ENCODE peak calls at places on chromosomes 6 and 20, in six cellular contexts. U is mammary epithelial cell, D is lower lobe of right lung, B is endothelial cell, H is RWPE1, G is foreskin fibroblast. V is an unnamed sample.

GRCh38 chr20:34703573-34704176 is 469 bp upstream of the TP53INP2 start:
- DNase-seq in H (no peak), G (no peak), B (peak), U (peak), D (peak), V (no peak)

GRCh38 chr6:140909156-140909555 is 1223.6 kb upstream of the GJE1 start:
- DNase-seq in B (no peak), D (no peak), G (peak), H (no peak), U (peak), V (no peak)

GRCh38 chr20:57451759-57452661 is 60.8 kb downstream of the RBM38 start:
- DNase-seq in D (no peak), U (no peak), B (no peak), G (no peak), H (no peak), V (no peak)

GRCh38 chr20:57244627-57245214 is 21.7 kb downstream of the BMP7 start:
- DNase-seq in G (no peak), B (no peak), D (no peak), H (no peak), U (no peak), V (no peak)

GRCh38 chr6:137571854-137572253 is 77.7 kb upstream of the OLIG3 start:
- DNase-seq in D (no peak), H (peak), U (peak), B (peak), G (no peak), V (peak)

GRCh38 chr20:47922280-47922675 is 137.0 kb upstream of the SULF2 start:
- DNase-seq in G (no peak), B (no peak), U (peak), H (peak), D (no peak), V (no peak)

GRCh38 chr6:138944412-138944811 is 43.6 kb downstream of the REPS1 start:
- DNase-seq in G (peak), B (no peak), U (peak), D (no peak), H (peak), V (no peak)

GRCh38 chr6:170056329-170056728 is 234.5 kb downstream of the DLL1 start:
- DNase-seq in B (no peak), H (no peak), G (no peak), U (no peak), D (no peak), V (no peak)

GRCh38 chr20:62925420-62926228 is 681 bp downstream of the DIDO1 start:
- DNase-seq in G (no peak), D (no peak), U (peak), B (no peak), H (no peak), V (peak)

GRCh38 chr6:39426057-39426592 is 103.6 kb upstream of the KCNK16 start:
- DNase-seq in B (no peak), U (peak), G (peak), H (peak), D (no peak), V (no peak)

GRCh38 chr20:58706975-58707681 is 14.5 kb downstream of the NPEPL1 start:
- DNase-seq in D (no peak), B (no peak), U (no peak), G (no peak), H (no peak), V (no peak)

GRCh38 chr6:35014786-35015185 is 125.7 kb downstream of the ANKS1A start:
- DNase-seq in G (peak), D (no peak), U (peak), B (no peak), H (peak), V (no peak)

GRCh38 chr6:109053285-109053684 is 41.4 kb downstream of the SESN1 start:
- DNase-seq in D (no peak), U (no peak), G (no peak), B (no peak), H (no peak), V (no peak)

GRCh38 chr6:4274382-4275082 is 139.2 kb upstream of the ECI2 start:
- DNase-seq in H (no peak), U (no peak), B (no peak), G (no peak), D (no peak), V (no peak)

GRCh38 chr20:62349537-62350097 is 17.5 kb downstream of the LAMA5 start:
- DNase-seq in U (no peak), B (no peak), H (no peak), D (no peak), G (no peak), V (no peak)

GRCh38 chr6:33204415-33205171 is at the start of gene HSD17B8:
- DNase-seq in U (peak), D (peak), G (peak), H (peak), B (peak), V (peak)

GRCh38 chr6:100163035-100163434 is 169.0 kb upstream of the MCHR2 start:
- DNase-seq in H (no peak), U (no peak), B (no peak), G (no peak), D (no peak), V (no peak)

GRCh38 chr20:41717464-41717863 is 99.3 kb upstream of the CHD6 start:
- DNase-seq in U (no peak), B (no peak), H (no peak), G (no peak), D (no peak), V (no peak)

GRCh38 chr6:29992792-29993191 is 50.5 kb downstream of the HLA-A start:
- DNase-seq in H (peak), U (peak), B (no peak), D (no peak), G (peak), V (no peak)

GRCh38 chr6:137013031-137013430 is 31.7 kb downstream of the IL20RA start:
- DNase-seq in B (no peak), U (peak), D (no peak), G (no peak), H (peak), V (no peak)

GRCh38 chr6:65569505-65569904 is 137.5 kb downstream of the EYS start:
- DNase-seq in G (no peak), B (no peak), H (no peak), D (no peak), U (no peak), V (no peak)

GRCh38 chr6:4607026-4607704 is 169.0 kb upstream of the CDYL start:
- DNase-seq in U (peak), B (no peak), H (peak), G (peak), D (no peak), V (no peak)

GRCh38 chr20:59326188-59326587 is 25.8 kb downstream of the EDN3 start:
- DNase-seq in B (no peak), G (no peak), D (no peak), U (no peak), H (no peak), V (no peak)

GRCh38 chr6:52498538-52499017 is 78.3 kb downstream of the TRAM2 start:
- DNase-seq in G (no peak), D (no peak), B (no peak), H (no peak), U (no peak), V (no peak)

GRCh38 chr6:160141001-160141726 is 19.5 kb downstream of the SLC22A1 start:
- DNase-seq in G (peak), H (no peak), B (no peak), U (no peak), D (no peak), V (no peak)

GRCh38 chr6:69164564-69165252 is 529.6 kb downstream of the ADGRB3 start:
- DNase-seq in D (no peak), H (peak), U (no peak), G (no peak), B (no peak), V (no peak)

GRCh38 chr6:135506270-135506997 is 8.9 kb upstream of the AHI1 start:
- DNase-seq in G (no peak), D (no peak), B (no peak), U (peak), H (peak), V (no peak)

GRCh38 chr20:23116301-23117089 is 30.4 kb upstream of the CD93 start:
- DNase-seq in H (no peak), D (no peak), G (peak), B (no peak), U (peak), V (no peak)

GRCh38 chr6:93124226-93124625 is 295.1 kb downstream of the EPHA7 start:
- DNase-seq in B (no peak), D (no peak), U (no peak), G (no peak), H (no peak), V (no peak)

GRCh38 chr6:136426627-136427377 is 123.4 kb downstream of the MAP7 start:
- DNase-seq in H (no peak), D (no peak), G (no peak), B (no peak), U (no peak), V (no peak)

GRCh38 chr6:50724381-50725124 is 11.2 kb downstream of the TFAP2D start:
- DNase-seq in G (no peak), B (no peak), U (no peak), H (no peak), D (no peak), V (no peak)

GRCh38 chr6:106747139-106747538 is 117.8 kb downstream of the QRSL1 start:
- DNase-seq in H (peak), B (no peak), U (peak), G (no peak), D (no peak), V (no peak)

GRCh38 chr20:10115021-10115420 is 80.2 kb downstream of the ANKEF1 start:
- DNase-seq in G (peak), D (no peak), U (peak), H (no peak), B (no peak), V (no peak)

GRCh38 chr6:116118608-116119007 is 7.3 kb downstream of the COL10A1 start:
- DNase-seq in B (no peak), H (no peak), U (peak), G (no peak), D (no peak), V (no peak)

GRCh38 chr6:116111552-116112528 is 11.2 kb downstream of the NT5DC1 start:
- DNase-seq in U (peak), D (no peak), G (peak), B (peak), H (no peak), V (peak)

GRCh38 chr6:116120430-116120829 is 5.5 kb downstream of the COL10A1 start:
- DNase-seq in D (no peak), U (no peak), B (no peak), G (no peak), H (no peak), V (no peak)

GRCh38 chr6:116113386-116113785 is 12.5 kb downstream of the COL10A1 start:
- DNase-seq in D (no peak), U (no peak), H (no peak), G (no peak), B (no peak), V (no peak)

DNA sequence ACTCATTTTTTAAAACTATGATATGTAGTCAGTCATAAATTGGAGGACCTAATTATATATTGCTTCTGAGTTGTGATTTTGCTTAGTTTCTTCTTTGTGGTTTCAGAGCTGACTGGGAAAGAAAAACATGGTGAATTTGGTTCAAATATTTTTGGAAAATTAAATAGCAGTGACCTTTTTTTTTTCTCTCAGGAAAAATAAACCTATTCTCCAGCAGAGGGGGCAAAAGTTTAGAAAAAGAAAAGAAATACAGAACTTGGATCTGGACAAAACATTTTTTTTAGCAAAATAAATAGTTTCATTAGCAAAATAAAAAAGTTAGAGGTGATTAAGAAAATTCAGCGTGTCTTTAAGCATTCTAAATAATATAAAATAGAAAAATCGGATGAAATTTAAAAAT is 10.2 kb downstream of the COL10A1 start:
- DNase-seq in H (no peak), G (no peak), D (no peak), U (no peak), B (no peak), V (no peak)
- TF ChIP-seq CTCF in H (peak), G (peak), D (peak), U (peak), B (peak), V (peak)

GRCh38 chr6:152750694-152751093 is at the start of gene VIP:
- DNase-seq in D (no peak), G (no peak), H (peak), U (peak), B (peak), V (peak)

GRCh38 chr6:152745509-152746171 is 5.0 kb upstream of the VIP start:
- DNase-seq in H (no peak), B (no peak), D (no peak), G (no peak), U (no peak), V (no peak)

GRCh38 chr6:152746172-152746553 is 4.4 kb upstream of the VIP start:
- DNase-seq in B (no peak), U (peak), G (peak), D (no peak), H (peak), V (no peak)

GRCh38 chr6:152749336-152749735 is 1.3 kb upstream of the VIP start:
- DNase-seq in G (no peak), D (no peak), B (no peak), U (no peak), H (no peak), V (no peak)

DNA sequence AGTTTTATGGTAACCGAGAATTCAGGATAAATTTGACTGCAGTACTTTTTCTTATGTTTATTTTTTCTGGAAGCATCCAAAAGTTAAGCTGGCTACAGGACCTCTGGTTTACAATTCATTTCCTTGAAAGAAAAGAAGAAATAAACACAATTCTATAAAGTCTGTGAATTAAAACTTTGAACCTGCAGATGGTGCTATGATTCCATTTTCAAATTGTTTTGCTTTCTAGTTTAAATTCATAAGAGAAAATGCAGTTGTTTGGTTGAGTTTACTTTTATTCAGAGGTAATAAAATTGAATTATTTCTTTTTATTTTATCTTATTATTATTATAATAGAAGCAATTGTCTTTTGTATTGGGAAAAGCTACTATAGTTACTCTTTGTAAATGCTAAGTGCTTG is 1.8 kb upstream of the VIP start:
- DNase-seq in G (no peak), B (no peak), U (no peak), D (no peak), H (no peak), V (no peak)
- TF ChIP-seq CTCF in G (peak), B (peak), U (peak), D (no peak), H (peak), V (peak)

GRCh38 chr6:13378669-13379590 is 50.6 kb upstream of the TBC1D7 start:
- DNase-seq in B (no peak), U (no peak), H (no peak), D (no peak), G (no peak), V (no peak)

GRCh38 chr6:13384966-13385365 is 56.6 kb upstream of the TBC1D7 start:
- DNase-seq in U (no peak), B (no peak), D (no peak), H (no peak), G (no peak), V (no peak)

GRCh38 chr6:13384506-13384905 is 56.2 kb upstream of the TBC1D7 start:
- DNase-seq in D (no peak), U (no peak), B (no peak), H (no peak), G (no peak), V (no peak)

GRCh38 chr6:13380761-13381160 is 52.4 kb upstream of the TBC1D7 start:
- DNase-seq in U (no peak), G (no peak), D (no peak), B (no peak), H (no peak), V (no peak)

GRCh38 chr6:13383280-13384163 is 55.2 kb upstream of the TBC1D7 start:
- DNase-seq in G (no peak), H (no peak), B (no peak), D (no peak), U (peak), V (no peak)
- TF ChIP-seq CTCF in G (peak), H (no peak), B (no peak), D (peak), U (no peak), V (no peak)

DNA sequence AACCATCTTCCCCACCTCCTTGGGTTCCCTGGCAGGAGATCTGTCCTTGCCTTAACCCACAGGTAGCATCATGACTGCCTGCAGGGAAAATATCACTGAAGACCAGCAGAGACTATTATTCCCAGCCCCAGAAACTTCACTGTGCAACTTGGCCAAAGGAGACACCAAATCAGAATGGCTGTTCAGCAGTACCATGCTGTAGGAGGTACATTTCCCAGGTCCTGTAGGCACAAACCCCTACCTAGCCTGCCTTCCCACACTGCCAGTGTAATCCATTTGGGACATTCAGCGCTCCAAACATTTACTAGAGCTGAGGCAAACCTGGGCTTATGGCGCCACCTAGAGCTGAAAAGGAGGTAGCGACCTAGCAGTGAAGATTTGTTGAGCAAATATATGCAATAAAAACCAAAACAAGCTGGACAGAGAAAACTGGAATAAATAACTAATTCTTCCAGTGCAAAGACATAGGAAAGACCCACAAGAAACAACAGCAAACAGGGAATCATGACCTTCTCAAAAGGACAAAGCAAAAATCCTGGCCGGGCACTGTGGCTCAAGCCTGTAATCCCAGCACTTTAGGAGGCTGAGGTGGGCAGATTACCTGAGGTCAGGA is 60.3 kb downstream of the VTA1 start:
- DNase-seq in H (peak), D (peak), G (peak), U (peak), B (peak), V (peak)
- TF ChIP-seq CTCF in H (peak), D (peak), G (peak), U (peak), B (peak), V (peak)

GRCh38 chr6:41373919-41374617 is 38.7 kb downstream of the NCR2 start:
- DNase-seq in B (peak), H (no peak), G (no peak), D (no peak), U (no peak), V (no peak)
- TF ChIP-seq CTCF in B (no peak), H (no peak), G (no peak), D (no peak), U (no peak), V (no peak)

GRCh38 chr6:73139681-73140080 is 85.6 kb downstream of the KHDC1L start:
- DNase-seq in U (no peak), H (no peak), D (no peak), B (no peak), G (no peak), V (no peak)

GRCh38 chr6:73129653-73130443 is 95.4 kb downstream of the KHDC1L start:
- DNase-seq in G (peak), D (peak), H (peak), U (peak), B (peak), V (peak)

GRCh38 chr6:73131706-73132105 is 93.6 kb downstream of the KHDC1L start:
- DNase-seq in U (peak), G (no peak), D (no peak), B (no peak), H (peak), V (no peak)

DNA sequence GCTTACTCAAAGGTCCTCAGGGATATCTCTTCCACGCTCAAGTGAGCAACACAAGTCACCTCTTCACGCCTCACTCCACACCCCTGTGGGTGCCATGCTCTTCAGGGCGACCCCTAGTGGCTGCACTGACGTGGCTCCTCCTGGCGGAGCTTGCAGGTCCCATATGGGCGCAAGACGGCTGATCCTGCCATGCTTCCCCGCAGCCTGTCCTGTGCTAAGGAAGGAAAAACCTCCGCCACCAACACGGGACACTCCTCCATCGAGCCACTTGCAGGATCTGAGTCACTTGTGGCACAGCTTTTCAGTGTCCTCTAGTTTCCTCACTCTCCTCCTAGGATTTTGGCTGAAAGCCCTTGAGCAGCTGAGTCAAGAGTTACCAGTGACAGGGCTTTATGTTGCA is 90.7 kb downstream of the KHDC1L start:
- DNase-seq in D (no peak), B (peak), G (no peak), H (no peak), U (no peak), V (peak)
- TF ChIP-seq CTCF in D (peak), B (peak), G (no peak), H (no peak), U (peak), V (peak)

GRCh38 chr20:6829510-6830116 is 62.1 kb downstream of the BMP2 start:
- DNase-seq in G (no peak), B (no peak), U (peak), H (no peak), D (no peak), V (no peak)
- TF ChIP-seq CTCF in G (no peak), B (no peak), U (peak), H (no peak), D (no peak), V (peak)

DNA sequence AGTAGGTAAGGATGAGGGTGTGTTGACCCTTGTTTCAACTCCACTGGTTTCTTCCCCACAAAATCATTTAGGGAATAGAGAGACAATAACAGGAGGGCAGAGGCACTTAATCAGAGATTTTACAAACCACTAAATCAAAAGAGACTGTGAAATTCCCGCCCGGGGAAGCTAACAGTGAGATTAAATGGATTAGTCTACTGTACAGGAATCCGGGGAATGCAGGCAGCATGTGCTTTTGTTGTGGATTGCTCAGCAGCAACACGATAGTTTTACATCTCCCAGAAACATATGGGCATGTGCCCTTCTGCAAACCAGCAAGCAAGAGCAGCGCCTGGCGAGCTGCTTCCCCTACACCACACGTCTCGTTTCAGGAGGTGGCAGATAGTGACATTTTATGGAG is 382.2 kb downstream of the CD83 start:
- DNase-seq in H (peak), D (no peak), U (peak), G (peak), B (no peak), V (no peak)
- TF ChIP-seq CTCF in H (no peak), D (no peak), U (no peak), G (no peak), B (no peak), V (no peak)

V was measured in neural crest cell.